ENCODE peak calls at places on chromosomes 11 and 22, in six cellular contexts. K is PC-9, P is tibial artery, V is fibroblast of pulmonary artery, Z is Peyer's patch, T is fibroblast of villous mesenchyme. X is an unnamed sample.

GRCh38 chr11:65653229-65654225 is 9.2 kb downstream of the RELA start:
- DNase-seq in T (peak), P (no peak), K (no peak), Z (no peak), V (peak), X (no peak)

GRCh38 chr22:44363214-44363979 is 50.6 kb upstream of the SHISAL1 start:
- DNase-seq in K (peak), P (peak), T (peak), Z (peak), V (peak), X (peak)

GRCh38 chr22:28656156-28656555 is 23.5 kb downstream of the TTC28 start:
- DNase-seq in P (no peak), K (no peak), V (no peak), Z (no peak), T (no peak), X (no peak)

GRCh38 chr11:61488651-61489291 is 19.8 kb upstream of the LRRC10B start:
- DNase-seq in V (peak), Z (no peak), K (peak), T (peak), P (peak), X (peak)

GRCh38 chr11:43832536-43832935 is 48.1 kb upstream of the ALKBH3 start:
- DNase-seq in V (no peak), K (no peak), P (no peak), T (no peak), Z (no peak), X (no peak)

GRCh38 chr11:110991621-110992355 is 253.7 kb upstream of the POU2AF2 start:
- DNase-seq in T (peak), K (no peak), V (peak), Z (no peak), P (no peak), X (peak)

GRCh38 chr11:42234381-42235035 is 775.1 kb upstream of the LRRC4C start:
- DNase-seq in P (no peak), V (peak), Z (no peak), T (peak), K (no peak), X (peak)

GRCh38 chr22:26318975-26319374 is 110.1 kb upstream of the ASPHD2 start:
- DNase-seq in Z (no peak), K (no peak), P (no peak), T (no peak), V (peak), X (peak)

GRCh38 chr11:12539570-12539969 is 134.7 kb upstream of the TEAD1 start:
- DNase-seq in P (peak), T (peak), V (peak), Z (no peak), K (peak), X (peak)

DNA sequence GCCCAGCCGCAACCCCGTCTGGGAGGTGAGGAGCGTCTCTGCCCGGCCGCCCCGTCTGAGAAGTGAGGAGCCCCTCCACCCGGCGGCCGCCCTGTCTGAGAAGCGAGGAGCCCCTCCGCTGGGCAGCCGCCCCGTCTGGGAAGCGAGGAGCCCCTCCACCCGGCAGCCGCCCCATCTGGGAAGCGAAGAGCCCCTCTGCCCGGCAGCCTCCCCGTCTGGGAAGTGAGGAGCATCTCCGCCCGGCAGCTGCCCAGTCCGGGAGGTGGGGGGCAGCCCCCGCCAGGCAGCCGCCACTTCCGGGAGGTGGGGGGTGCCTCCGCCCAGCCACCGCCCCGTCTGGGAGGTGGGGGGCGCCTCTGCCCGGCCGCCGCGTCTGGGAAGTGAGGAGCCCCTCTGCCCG is 70.6 kb downstream of the STK33 start:
- DNase-seq in T (no peak), V (no peak), P (no peak), K (no peak), Z (no peak), X (no peak)
- H3K4me3 ChIP-seq in T (no peak), V (no peak), P (no peak), K (no peak), Z (no peak), X (no peak)

GRCh38 chr11:112596324-112596723 is 335.7 kb upstream of the PLET1 start:
- DNase-seq in K (no peak), T (no peak), V (no peak), P (no peak), Z (no peak), X (no peak)
- TF ChIP-seq CTCF in K (no peak), T (no peak), V (no peak), P (no peak), Z (no peak), X (no peak)

DNA sequence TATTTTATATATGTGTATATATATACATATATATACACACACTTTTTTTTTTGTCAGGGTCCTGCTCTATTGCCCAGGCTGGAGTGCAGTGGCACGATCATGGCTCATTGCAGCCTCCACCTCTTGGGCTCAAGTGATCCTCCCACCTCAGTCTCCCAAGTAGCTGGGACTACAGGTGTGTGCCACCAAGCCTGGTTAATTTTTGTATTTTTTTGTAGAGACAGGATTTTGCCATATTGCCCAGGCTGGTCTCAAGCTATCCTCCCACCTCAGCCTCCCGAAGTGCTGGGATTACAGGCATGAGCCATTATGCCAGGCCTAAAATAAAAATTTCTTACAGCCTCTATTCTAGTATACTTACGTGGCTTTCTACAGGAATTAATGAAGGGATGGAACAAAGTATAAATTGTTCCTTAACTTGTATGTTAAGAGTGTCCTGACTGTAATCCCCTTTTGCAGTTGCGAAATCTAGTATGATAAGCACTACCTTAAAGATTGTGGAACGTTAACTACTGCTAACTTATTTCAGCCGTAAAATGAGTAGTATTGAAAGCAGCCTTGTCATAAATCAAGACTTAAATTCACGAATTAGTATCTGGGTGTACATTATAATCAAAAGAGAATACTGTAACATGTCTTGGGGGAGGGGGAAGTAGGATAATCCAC is 2.1 kb downstream of the TRAF6 start:
- DNase-seq in P (no peak), V (no peak), T (peak), Z (no peak), K (no peak), X (no peak)
- H3K4me3 ChIP-seq in P (no peak), V (peak), T (peak), Z (peak), K (peak), X (peak)

DNA sequence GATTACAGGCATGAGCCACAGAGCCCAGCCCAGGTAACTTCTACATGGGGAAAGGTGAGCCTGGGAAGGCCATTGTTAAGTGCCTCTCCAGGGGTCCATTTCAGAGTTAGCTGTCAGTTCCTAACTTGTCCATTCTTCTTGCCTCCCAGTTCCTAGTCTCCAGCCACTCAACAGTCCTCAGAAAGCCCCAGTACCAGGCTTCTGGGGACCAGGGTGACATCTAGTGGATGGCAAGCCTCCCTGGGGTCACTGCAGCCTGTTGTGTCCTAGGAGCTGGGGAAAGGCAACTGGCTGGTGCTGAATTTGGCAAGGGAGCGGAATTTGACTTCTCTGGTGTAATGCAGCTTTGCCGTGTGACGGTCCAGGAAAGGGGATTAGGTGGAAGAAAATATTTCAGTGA is 2.1 kb downstream of the LGALS12 start:
- DNase-seq in V (no peak), T (peak), K (peak), Z (no peak), P (no peak), X (peak)
- TF ChIP-seq CTCF in V (peak), T (peak), K (peak), Z (peak), P (peak), X (peak)